ENCODE peak calls at places on chromosomes 2 and 18, in seven cellular contexts. D is ovary; J is NCI-H2081; W is CD8-positive, alpha-beta memory T cell; P is HepG2; X is stimulated activated CD8-positive, alpha-beta memory T cell treated with anti-CD3 and anti-CD28 coated beads, Interleukin-15, amount 100 ng/mL, for 24 hours; Y is RKO. L is an unnamed sample.

GRCh38 chr2:238964544-238965113 is 116.7 kb downstream of the TWIST2 start:
- DNase-seq in Y (no peak), J (no peak), P (no peak), W (no peak), D (no peak), X (no peak), L (no peak)

GRCh38 chr18:51621103-51621969 is 423.9 kb upstream of the MEX3C start:
- DNase-seq in W (no peak), J (peak; percentile 54), Y (peak; percentile 55), P (peak; percentile 21), X (no peak), D (no peak), L (peak; percentile 48)

GRCh38 chr2:166773268-166773949 is 114.9 kb upstream of the XIRP2 start:
- DNase-seq in X (no peak), W (no peak), D (no peak), J (peak; percentile 30), P (no peak), Y (no peak), L (no peak)

GRCh38 chr18:55097406-55098170 is 138.3 kb upstream of the CCDC68 start:
- DNase-seq in D (no peak), W (no peak), X (no peak), J (no peak), Y (no peak), P (no peak), L (no peak)

GRCh38 chr2:127416486-127417001 is 1.7 kb upstream of the PROC start:
- DNase-seq in D (no peak), W (peak; percentile 6), X (no peak), Y (no peak), J (no peak), P (no peak), L (no peak)

GRCh38 chr2:84891355-84892010 is 10.6 kb upstream of the TRABD2A start:
- DNase-seq in D (no peak), W (no peak), J (no peak), X (no peak), P (no peak), Y (no peak), L (no peak)

GRCh38 chr2:73337828-73338227 is 44.5 kb upstream of the EGR4 start:
- DNase-seq in J (no peak), P (no peak), X (no peak), Y (no peak), W (no peak), D (no peak), L (no peak)

GRCh38 chr2:152297715-152298114 is 37.3 kb upstream of the FMNL2 start:
- DNase-seq in D (no peak), J (no peak), Y (no peak), W (no peak), P (no peak), X (no peak), L (no peak)

GRCh38 chr2:104733544-104733943 is 120.4 kb upstream of the POU3F3 start:
- DNase-seq in D (no peak), W (no peak), Y (peak; percentile 20), J (no peak), P (peak; percentile 41), X (no peak), L (no peak)

GRCh38 chr2:119748135-119748534 is 11.6 kb upstream of the PTPN4 start:
- DNase-seq in P (no peak), W (no peak), J (no peak), X (no peak), Y (no peak), D (no peak), L (no peak)